ENCODE peak calls at places on chromosomes 16 and 17, in six cellular contexts. D, F, Y, T, J and S are unnamed samples.

GRCh38 chr17:32916134-32916533 is 11.8 kb upstream of the TMEM98 start:
- DNase-seq in T (no peak), D (no peak), F (no peak), Y (no peak), J (no peak), S (no peak)

GRCh38 chr16:31216116-31216469 is 842 bp downstream of the PYDC1 start:
- DNase-seq in J (no peak), D (no peak), Y (no peak), T (no peak), F (no peak), S (no peak)

GRCh38 chr16:81482329-81483063 is 37.9 kb downstream of the CMIP start:
- DNase-seq in T (no peak), F (no peak), J (no peak), Y (no peak), D (no peak), S (no peak)

GRCh38 chr16:3274490-3274889 is 8.8 kb upstream of the ZNF263 start:
- DNase-seq in Y (peak), T (no peak), F (no peak), J (no peak), D (no peak), S (no peak)

GRCh38 chr17:78748730-78749317 is 33.2 kb downstream of the CYTH1 start:
- DNase-seq in J (peak), F (peak), D (no peak), Y (peak), T (peak), S (peak)

GRCh38 chr17:79045830-79046500 is 22.0 kb downstream of the C1QTNF1 start:
- DNase-seq in Y (peak), F (peak), D (peak), J (peak), T (no peak), S (peak)

GRCh38 chr17:1108560-1108809 is 71.3 kb downstream of the ABR start:
- DNase-seq in Y (no peak), J (no peak), D (no peak), F (no peak), T (no peak), S (peak)

GRCh38 chr17:31413871-31414589 is 22.6 kb downstream of the RAB11FIP4 start:
- DNase-seq in Y (peak), D (no peak), T (no peak), J (no peak), F (no peak), S (no peak)

GRCh38 chr16:57485916-57486857 is at the start of gene DOK4:
- DNase-seq in D (peak), T (no peak), F (peak), Y (peak), J (peak), S (peak)

GRCh38 chr17:59830007-59830630 is 62.6 kb downstream of the TUBD1 start:
- DNase-seq in D (no peak), T (no peak), J (no peak), Y (peak), F (no peak), S (no peak)

GRCh38 chr17:7850970-7851437 is 3.9 kb upstream of the TMEM88 start:
- DNase-seq in J (no peak), D (no peak), T (peak), Y (no peak), F (no peak), S (no peak)

GRCh38 chr17:77957869-77958715 is at the start of gene TNRC6C:
- DNase-seq in F (peak), T (peak), J (peak), D (peak), Y (peak), S (peak)

GRCh38 chr16:19691161-19691850 is 26.7 kb downstream of the KNOP1 start:
- DNase-seq in Y (no peak), F (no peak), T (no peak), J (no peak), D (no peak), S (no peak)

GRCh38 chr16:88719267-88719932 is 13.1 kb downstream of the CTU2 start:
- DNase-seq in F (peak), D (no peak), J (no peak), T (no peak), Y (no peak), S (no peak)

GRCh38 chr17:19769946-19770652 is 22.0 kb upstream of the ALDH3A1 start:
- DNase-seq in T (no peak), Y (peak), J (no peak), F (no peak), D (no peak), S (no peak)

GRCh38 chr16:19410435-19411153 is 7.1 kb upstream of the TMC5 start:
- DNase-seq in Y (no peak), J (no peak), D (peak), T (no peak), F (no peak), S (peak)

GRCh38 chr17:75031972-75032895 is 14.5 kb downstream of the ATP5PD start:
- DNase-seq in Y (peak), F (peak), J (peak), D (no peak), T (peak), S (peak)

GRCh38 chr16:23013484-23013883 is 135.8 kb downstream of the USP31 start:
- DNase-seq in Y (peak), T (no peak), F (no peak), D (no peak), J (no peak), S (no peak)

GRCh38 chr16:77191259-77191969 is 424 bp downstream of the MON1B start:
- DNase-seq in J (peak), Y (peak), D (no peak), F (no peak), T (no peak), S (no peak)

GRCh38 chr17:48181653-48182052 is 74.1 kb downstream of the SNX11 start:
- DNase-seq in J (no peak), T (no peak), Y (peak), F (no peak), D (no peak), S (no peak)

GRCh38 chr17:77616243-77616731 is 342.2 kb upstream of the TNRC6C start:
- DNase-seq in D (no peak), J (no peak), Y (no peak), T (no peak), F (no peak), S (no peak)

GRCh38 chr17:58341861-58342475 is 10.0 kb downstream of the SUPT4H1 start:
- DNase-seq in F (no peak), D (no peak), Y (no peak), T (no peak), J (no peak), S (no peak)

GRCh38 chr16:74449470-74449869 is 28.2 kb upstream of the CLEC18B start:
- DNase-seq in J (no peak), D (no peak), T (no peak), F (no peak), Y (peak), S (no peak)

GRCh38 chr17:37676115-37676925 is 33.1 kb upstream of the DDX52 start:
- DNase-seq in F (no peak), T (no peak), J (no peak), D (no peak), Y (no peak), S (no peak)

GRCh38 chr17:47276868-47277267 is 23.2 kb downstream of the ITGB3 start:
- DNase-seq in Y (peak), J (no peak), D (no peak), F (peak), T (peak), S (no peak)